ENCODE peak calls at places on chromosomes 12 and 14, in four cellular contexts. O, W, P and J are unnamed samples.

GRCh38 chr12:14238224-14238792 is 127.2 kb upstream of the ATF7IP start:
- DNase-seq in O (no peak), W (peak), P (no peak), J (no peak)

GRCh38 chr12:22230280-22230794 is 104.2 kb downstream of the ST8SIA1 start:
- DNase-seq in O (no peak), W (peak), P (no peak), J (no peak)

GRCh38 chr12:52715416-52715815 is 12.1 kb upstream of the KRT77 start:
- DNase-seq in O (no peak), W (no peak), P (no peak), J (no peak)

GRCh38 chr12:52323416-52324067 is 2.3 kb upstream of the KRT83 start:
- DNase-seq in O (no peak), W (no peak), P (no peak), J (no peak)

GRCh38 chr14:22837750-22838538 is 1.6 kb downstream of the MMP14 start:
- DNase-seq in O (peak), W (peak), P (no peak), J (no peak)

GRCh38 chr12:106717671-106718070 is 56.8 kb upstream of the RIC8B start:
- DNase-seq in O (no peak), W (no peak), P (no peak), J (no peak)

GRCh38 chr12:102301547-102301946 is 103.9 kb upstream of the PMCH start:
- DNase-seq in O (no peak), W (no peak), P (no peak), J (no peak)

GRCh38 chr12:26941251-26941650 is 3.0 kb downstream of the FGFR1OP2 start:
- DNase-seq in O (no peak), W (no peak), P (no peak), J (no peak)

GRCh38 chr12:121748571-121749265 is 36.2 kb downstream of the TMEM120B start:
- DNase-seq in O (peak), W (peak), P (no peak), J (peak)

GRCh38 chr12:4379410-4379809 is at the start of gene FGF23:
- DNase-seq in O (no peak), W (peak), P (peak), J (no peak)

GRCh38 chr14:61229475-61229888 is 51.7 kb downstream of the TMEM30B start:
- DNase-seq in O (no peak), W (no peak), P (no peak), J (no peak)

GRCh38 chr12:118302053-118302452 is 70.7 kb downstream of the TAOK3 start:
- DNase-seq in O (no peak), W (peak), P (no peak), J (no peak)

GRCh38 chr14:95137804-95138167 is 19.5 kb downstream of the DICER1 start:
- DNase-seq in O (no peak), W (no peak), P (no peak), J (no peak)

GRCh38 chr14:70934502-70935134 is 27.4 kb downstream of the PCNX1 start:
- DNase-seq in O (peak), W (peak), P (no peak), J (peak)

GRCh38 chr14:32400480-32400879 is 71.4 kb downstream of the AKAP6 start:
- DNase-seq in O (no peak), W (peak), P (no peak), J (no peak)

GRCh38 chr12:127143020-127143419 is 1124.0 kb upstream of the TMEM132C start:
- DNase-seq in O (no peak), W (no peak), P (no peak), J (no peak)

GRCh38 chr12:50251619-50252300 is 31.6 kb downstream of the LIMA1 start:
- DNase-seq in O (no peak), W (no peak), P (no peak), J (no peak)

GRCh38 chr14:46999661-47000060 is 348.1 kb upstream of the RPL10L start:
- DNase-seq in O (no peak), W (no peak), P (no peak), J (no peak)

GRCh38 chr12:114826233-114826632 is 142.3 kb upstream of the TBX3 start:
- DNase-seq in O (no peak), W (no peak), P (no peak), J (no peak)

GRCh38 chr14:22556021-22556989 is 32.7 kb downstream of the DAD1 start:
- DNase-seq in O (peak), W (peak), P (no peak), J (peak)

GRCh38 chr12:64010069-64010686 is 165.7 kb downstream of the SRGAP1 start:
- DNase-seq in O (no peak), W (peak), P (no peak), J (peak)

GRCh38 chr12:88408828-88409227 is 171.4 kb downstream of the KITLG start:
- DNase-seq in O (no peak), W (no peak), P (no peak), J (no peak)

GRCh38 chr12:107684990-107685359 is 624 bp upstream of the PWP1 start:
- DNase-seq in O (no peak), W (peak), P (no peak), J (no peak)

GRCh38 chr14:50821471-50822464 is 9.2 kb downstream of the NIN start:
- DNase-seq in O (no peak), W (no peak), P (no peak), J (no peak)

GRCh38 chr12:109762673-109763191 is 49.1 kb downstream of the FAM222A start:
- DNase-seq in O (no peak), W (no peak), P (no peak), J (no peak)

GRCh38 chr12:58247633-58248032 is 306.3 kb downstream of the ATP23 start:
- DNase-seq in O (no peak), W (no peak), P (no peak), J (no peak)

GRCh38 chr14:78018283-78018682 is 151.9 kb upstream of the NRXN3 start:
- DNase-seq in O (no peak), W (no peak), P (no peak), J (no peak)

GRCh38 chr12:120055231-120055630 is 61.3 kb downstream of the RAB35 start:
- DNase-seq in O (no peak), W (peak), P (no peak), J (no peak)

GRCh38 chr14:72651081-72651480 is 242.8 kb downstream of the DPF3 start:
- DNase-seq in O (no peak), W (peak), P (peak), J (no peak)

GRCh38 chr12:53179694-53180269 is 740 bp upstream of the ZNF740 start:
- DNase-seq in O (no peak), W (no peak), P (no peak), J (peak)

GRCh38 chr14:29749327-29749726 is 178.3 kb downstream of the PRKD1 start:
- DNase-seq in O (no peak), W (peak), P (no peak), J (no peak)

GRCh38 chr12:75478395-75478794 is 2.2 kb upstream of the GLIPR1 start:
- DNase-seq in O (peak), W (peak), P (no peak), J (no peak)

DNA sequence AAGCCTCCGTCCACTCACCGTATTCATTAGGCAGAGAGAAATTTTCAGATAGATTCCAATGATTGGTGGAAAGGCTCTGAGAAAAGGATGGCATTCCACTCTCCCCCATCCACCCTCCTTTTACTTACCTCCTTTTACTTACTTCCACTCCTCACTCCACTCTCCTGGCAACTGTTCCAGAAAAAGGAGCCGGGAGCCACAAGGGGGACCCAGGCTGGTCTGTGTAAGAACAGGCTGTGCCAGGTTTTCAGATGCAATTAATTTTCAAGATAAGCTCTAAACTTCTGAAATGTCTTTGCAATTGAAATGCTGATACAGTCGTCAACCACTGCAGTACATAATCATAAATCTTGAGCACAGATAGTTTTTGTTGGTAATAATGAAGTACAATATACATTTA is 248.8 kb downstream of the ANO6 start:
- DNase-seq in O (no peak), W (no peak), P (no peak), J (no peak)
- TF ChIP-seq CTCF in O (no peak), W (peak), P (no peak), J (no peak)

GRCh38 chr12:132014915-132015280 is 65.2 kb downstream of the EP400 start:
- DNase-seq in O (no peak), W (no peak), P (no peak), J (no peak)
- TF ChIP-seq CTCF in O (peak), W (no peak), P (no peak), J (no peak)

GRCh38 chr12:78385541-78385940 is 479.0 kb upstream of the SYT1 start:
- DNase-seq in O (no peak), W (peak), P (no peak), J (no peak)

GRCh38 chr12:78388461-78388860 is 476.1 kb upstream of the SYT1 start:
- DNase-seq in O (no peak), W (no peak), P (no peak), J (no peak)

GRCh38 chr12:78387721-78388120 is 476.9 kb upstream of the SYT1 start:
- DNase-seq in O (no peak), W (no peak), P (no peak), J (no peak)

GRCh38 chr12:78384541-78384940 is 480.0 kb upstream of the SYT1 start:
- DNase-seq in O (no peak), W (no peak), P (no peak), J (no peak)

GRCh38 chr12:78386871-78387270 is 477.7 kb upstream of the SYT1 start:
- DNase-seq in O (no peak), W (no peak), P (no peak), J (no peak)
- TF ChIP-seq CTCF in O (no peak), W (no peak), P (no peak), J (no peak)

GRCh38 chr12:31772186-31772585 is 43.4 kb upstream of the AMN1 start:
- DNase-seq in O (no peak), W (no peak), P (no peak), J (no peak)
- TF ChIP-seq CTCF in O (no peak), W (no peak), P (no peak), J (no peak)